ENCODE peak calls at places on chromosome 16, in four cellular contexts. M, D, P and T are unnamed samples.

GRCh38 chr16:71424626-71425025 is 17.2 kb downstream of the TLE7 start:
- DNase-seq in M (no peak), D (no peak), P (no peak), T (no peak)

GRCh38 chr16:69406780-69407331 is 17.6 kb upstream of the CYB5B start:
- DNase-seq in M (no peak), D (peak; percentile 60), P (peak; percentile 13), T (no peak)

GRCh38 chr16:2490190-2491105 is 15.5 kb downstream of the TBC1D24 start:
- DNase-seq in M (no peak), D (no peak), P (no peak), T (no peak)

GRCh38 chr16:2692948-2693651 is 10.8 kb downstream of the KCTD5 start:
- DNase-seq in M (peak; percentile 77), D (peak; percentile 63), P (no peak), T (no peak)

GRCh38 chr16:4309833-4310266 is 6.0 kb upstream of the GLIS2 start:
- DNase-seq in M (peak; percentile 87), D (peak; percentile 95), P (peak; percentile 92), T (no peak)

GRCh38 chr16:84726670-84727467 is 27.1 kb downstream of the USP10 start:
- DNase-seq in M (no peak), D (peak; percentile 53), P (no peak), T (no peak)

GRCh38 chr16:24062270-24062817 is 193.8 kb upstream of the CACNG3 start:
- DNase-seq in M (no peak), D (no peak), P (no peak), T (no peak)

GRCh38 chr16:19071811-19072777 is 4.7 kb downstream of the COQ7 start:
- DNase-seq in M (peak; percentile 66), D (peak; percentile 84), P (peak; percentile 64), T (no peak)

GRCh38 chr16:54050281-54051210 is 236.0 kb downstream of the IRX3 start:
- DNase-seq in M (peak; percentile 39), D (peak; percentile 60), P (no peak), T (no peak)

GRCh38 chr16:77133706-77134105 is 57.3 kb upstream of the MON1B start:
- DNase-seq in M (no peak), D (peak; percentile 64), P (no peak), T (no peak)

GRCh38 chr16:86387461-86388440 is 122.6 kb upstream of the FOXF1 start:
- DNase-seq in M (no peak), D (no peak), P (peak; percentile 99), T (no peak)

GRCh38 chr16:9331503-9331902 is 240.1 kb downstream of the HAPSTR1 start:
- DNase-seq in M (no peak), D (no peak), P (no peak), T (no peak)